ENCODE peak calls at places on chromosomes 16 and 17, in five cellular contexts. One of them, this sample, is unnamed. For H3K27me3, the result is how much of the 10 kb centered on the place peaks cover.

GRCh38 chr16:27481282-27481934 is 68.3 kb downstream of the GTF3C1 start:
- DNase-seq in transverse colon: no peak
- DNase-seq in body of pancreas: no peak
- DNase-seq in CD8-positive, alpha-beta T cell: no peak
- DNase-seq in AG04450: no peak
- DNase-seq in this sample: no peak

GRCh38 chr17:65058615-65059014 is 2.1 kb upstream of the GNA13 start:
- DNase-seq in transverse colon: no peak
- DNase-seq in body of pancreas: no peak
- DNase-seq in CD8-positive, alpha-beta T cell: no peak
- DNase-seq in AG04450: no peak
- DNase-seq in this sample: no peak

GRCh38 chr17:15412606-15413005 is 54.8 kb downstream of the CDRT4 start:
- DNase-seq in transverse colon: no peak
- DNase-seq in body of pancreas: no peak
- DNase-seq in CD8-positive, alpha-beta T cell: no peak
- DNase-seq in AG04450: no peak
- DNase-seq in this sample: no peak

GRCh38 chr16:20849587-20850390 is 43.5 kb downstream of the REXO5 start:
- DNase-seq in transverse colon: peak
- DNase-seq in body of pancreas: peak
- DNase-seq in CD8-positive, alpha-beta T cell: peak
- DNase-seq in AG04450: peak
- DNase-seq in this sample: peak

GRCh38 chr16:15856901-15857778 is at the start of gene MYH11:
- DNase-seq in transverse colon: peak
- DNase-seq in body of pancreas: no peak
- DNase-seq in CD8-positive, alpha-beta T cell: no peak
- DNase-seq in AG04450: no peak
- DNase-seq in this sample: no peak

GRCh38 chr17:17043668-17044226 is 1.5 kb downstream of the MPRIP start:
- DNase-seq in transverse colon: no peak
- DNase-seq in body of pancreas: no peak
- DNase-seq in CD8-positive, alpha-beta T cell: no peak
- DNase-seq in AG04450: no peak
- DNase-seq in this sample: no peak

GRCh38 chr17:32161029-32161428 is 18.7 kb downstream of the RHOT1 start:
- DNase-seq in transverse colon: no peak
- DNase-seq in body of pancreas: no peak
- DNase-seq in CD8-positive, alpha-beta T cell: no peak
- DNase-seq in AG04450: no peak
- DNase-seq in this sample: peak

GRCh38 chr16:77896357-77896972 is 108.1 kb downstream of the VAT1L start:
- DNase-seq in transverse colon: no peak
- DNase-seq in body of pancreas: no peak
- DNase-seq in CD8-positive, alpha-beta T cell: no peak
- DNase-seq in AG04450: no peak
- DNase-seq in this sample: no peak

GRCh38 chr17:72053069-72053846 is 67.6 kb upstream of the SOX9 start:
- DNase-seq in transverse colon: no peak
- DNase-seq in body of pancreas: peak
- DNase-seq in CD8-positive, alpha-beta T cell: no peak
- DNase-seq in AG04450: no peak
- DNase-seq in this sample: no peak

GRCh38 chr16:8752706-8753105 is 44.7 kb downstream of the TMEM186 start:
- DNase-seq in transverse colon: no peak
- DNase-seq in body of pancreas: no peak
- DNase-seq in CD8-positive, alpha-beta T cell: no peak
- DNase-seq in AG04450: no peak
- DNase-seq in this sample: no peak

GRCh38 chr17:32558328-32558955 is 71.6 kb downstream of the CDK5R1 start:
- DNase-seq in transverse colon: no peak
- DNase-seq in body of pancreas: no peak
- DNase-seq in CD8-positive, alpha-beta T cell: no peak
- DNase-seq in AG04450: no peak
- DNase-seq in this sample: no peak

GRCh38 chr17:66684256-66684655 is 150.7 kb upstream of the CACNG5 start:
- DNase-seq in transverse colon: no peak
- DNase-seq in body of pancreas: no peak
- DNase-seq in CD8-positive, alpha-beta T cell: no peak
- DNase-seq in AG04450: no peak
- DNase-seq in this sample: no peak

GRCh38 chr17:1455291-1455747 is 713 bp downstream of the CRK start:
- DNase-seq in transverse colon: peak
- DNase-seq in body of pancreas: peak
- DNase-seq in CD8-positive, alpha-beta T cell: peak
- DNase-seq in AG04450: no peak
- DNase-seq in this sample: peak

GRCh38 chr17:18143044-18143936 is 34.7 kb downstream of the MYO15A start:
- DNase-seq in transverse colon: no peak
- DNase-seq in body of pancreas: no peak
- DNase-seq in CD8-positive, alpha-beta T cell: no peak
- DNase-seq in AG04450: no peak
- DNase-seq in this sample: no peak

GRCh38 chr17:17605747-17606083 is 14.2 kb upstream of the PEMT start:
- DNase-seq in transverse colon: no peak
- DNase-seq in body of pancreas: no peak
- DNase-seq in CD8-positive, alpha-beta T cell: no peak
- DNase-seq in AG04450: peak
- DNase-seq in this sample: peak

GRCh38 chr17:16919663-16920627 is 52.0 kb downstream of the TNFRSF13B start:
- DNase-seq in transverse colon: peak
- DNase-seq in body of pancreas: no peak
- DNase-seq in CD8-positive, alpha-beta T cell: no peak
- DNase-seq in AG04450: no peak
- DNase-seq in this sample: no peak

GRCh38 chr17:45029096-45029495 is 22.3 kb downstream of the DCAKD start:
- DNase-seq in transverse colon: no peak
- DNase-seq in body of pancreas: no peak
- DNase-seq in CD8-positive, alpha-beta T cell: no peak
- DNase-seq in AG04450: no peak
- DNase-seq in this sample: no peak

GRCh38 chr17:15289285-15290185 is 24.4 kb upstream of the PMP22 start:
- DNase-seq in transverse colon: no peak
- DNase-seq in body of pancreas: no peak
- DNase-seq in CD8-positive, alpha-beta T cell: no peak
- DNase-seq in AG04450: no peak
- DNase-seq in this sample: peak

GRCh38 chr16:26594666-26595065 is 472.1 kb upstream of the C16orf82 start:
- DNase-seq in transverse colon: no peak
- DNase-seq in body of pancreas: no peak
- DNase-seq in CD8-positive, alpha-beta T cell: no peak
- DNase-seq in AG04450: no peak
- DNase-seq in this sample: peak

GRCh38 chr16:30951785-30952184 is 2.9 kb downstream of the ORAI3 start:
- DNase-seq in transverse colon: peak
- DNase-seq in body of pancreas: no peak
- DNase-seq in CD8-positive, alpha-beta T cell: no peak
- DNase-seq in AG04450: no peak
- DNase-seq in this sample: no peak

GRCh38 chr16:89720520-89720858 is 209 bp downstream of the VPS9D1 start:
- DNase-seq in transverse colon: peak
- DNase-seq in body of pancreas: peak
- DNase-seq in CD8-positive, alpha-beta T cell: no peak
- DNase-seq in AG04450: no peak
- DNase-seq in this sample: no peak

GRCh38 chr17:35127751-35128514 is 6.5 kb downstream of the FNDC8 start:
- DNase-seq in transverse colon: no peak
- DNase-seq in body of pancreas: no peak
- DNase-seq in CD8-positive, alpha-beta T cell: no peak
- DNase-seq in AG04450: peak
- DNase-seq in this sample: no peak

GRCh38 chr17:45388604-45389325 is 43.9 kb downstream of the ARHGAP27 start:
- DNase-seq in transverse colon: no peak
- DNase-seq in body of pancreas: no peak
- DNase-seq in CD8-positive, alpha-beta T cell: no peak
- DNase-seq in AG04450: no peak
- DNase-seq in this sample: peak

GRCh38 chr17:67421869-67422273 is 44.8 kb downstream of the PITPNC1 start:
- DNase-seq in transverse colon: peak
- DNase-seq in body of pancreas: peak
- DNase-seq in CD8-positive, alpha-beta T cell: peak
- DNase-seq in AG04450: peak
- DNase-seq in this sample: peak

GRCh38 chr17:80198144-80198661 is 21.9 kb downstream of the SGSH start:
- DNase-seq in transverse colon: no peak
- DNase-seq in body of pancreas: no peak
- DNase-seq in CD8-positive, alpha-beta T cell: no peak
- DNase-seq in AG04450: no peak
- DNase-seq in this sample: no peak

GRCh38 chr17:73404246-73404645 is 92.4 kb upstream of the CDC42EP4 start:
- DNase-seq in transverse colon: no peak
- DNase-seq in body of pancreas: no peak
- DNase-seq in CD8-positive, alpha-beta T cell: no peak
- DNase-seq in AG04450: no peak
- DNase-seq in this sample: no peak

GRCh38 chr17:67200727-67201301 is 44.2 kb downstream of the HELZ start:
- DNase-seq in transverse colon: no peak
- DNase-seq in body of pancreas: no peak
- DNase-seq in CD8-positive, alpha-beta T cell: no peak
- DNase-seq in AG04450: no peak
- DNase-seq in this sample: no peak

DNA sequence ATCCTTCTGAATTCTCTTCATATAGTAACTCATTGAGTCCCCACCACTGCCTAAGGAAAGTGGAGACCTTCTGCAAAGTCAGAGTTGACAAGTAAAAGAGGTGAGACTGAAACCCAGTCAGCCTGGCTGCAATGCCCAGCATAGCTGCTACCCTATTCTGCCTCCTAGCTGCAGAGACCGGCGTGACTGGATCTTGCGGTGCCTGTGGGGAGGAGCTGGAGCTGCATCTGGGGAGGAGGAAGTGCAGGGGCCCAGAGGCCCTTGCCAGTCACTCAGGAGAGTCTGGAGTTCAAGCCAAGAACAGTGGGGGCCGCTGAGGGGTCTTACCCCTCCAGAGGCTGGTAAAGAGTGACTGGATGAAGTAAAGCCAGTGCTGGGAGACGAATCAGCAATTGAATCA is 35.0 kb upstream of the ZNF423 start:
- DNase-seq in transverse colon: peak
- DNase-seq in body of pancreas: no peak
- DNase-seq in CD8-positive, alpha-beta T cell: peak
- DNase-seq in AG04450: no peak
- DNase-seq in this sample: no peak
- TF ChIP-seq CTCF in transverse colon: peak
- TF ChIP-seq CTCF in body of pancreas: peak
- TF ChIP-seq CTCF in CD8-positive, alpha-beta T cell: no peak
- TF ChIP-seq CTCF in AG04450: no peak
- TF ChIP-seq CTCF in this sample: peak

DNA sequence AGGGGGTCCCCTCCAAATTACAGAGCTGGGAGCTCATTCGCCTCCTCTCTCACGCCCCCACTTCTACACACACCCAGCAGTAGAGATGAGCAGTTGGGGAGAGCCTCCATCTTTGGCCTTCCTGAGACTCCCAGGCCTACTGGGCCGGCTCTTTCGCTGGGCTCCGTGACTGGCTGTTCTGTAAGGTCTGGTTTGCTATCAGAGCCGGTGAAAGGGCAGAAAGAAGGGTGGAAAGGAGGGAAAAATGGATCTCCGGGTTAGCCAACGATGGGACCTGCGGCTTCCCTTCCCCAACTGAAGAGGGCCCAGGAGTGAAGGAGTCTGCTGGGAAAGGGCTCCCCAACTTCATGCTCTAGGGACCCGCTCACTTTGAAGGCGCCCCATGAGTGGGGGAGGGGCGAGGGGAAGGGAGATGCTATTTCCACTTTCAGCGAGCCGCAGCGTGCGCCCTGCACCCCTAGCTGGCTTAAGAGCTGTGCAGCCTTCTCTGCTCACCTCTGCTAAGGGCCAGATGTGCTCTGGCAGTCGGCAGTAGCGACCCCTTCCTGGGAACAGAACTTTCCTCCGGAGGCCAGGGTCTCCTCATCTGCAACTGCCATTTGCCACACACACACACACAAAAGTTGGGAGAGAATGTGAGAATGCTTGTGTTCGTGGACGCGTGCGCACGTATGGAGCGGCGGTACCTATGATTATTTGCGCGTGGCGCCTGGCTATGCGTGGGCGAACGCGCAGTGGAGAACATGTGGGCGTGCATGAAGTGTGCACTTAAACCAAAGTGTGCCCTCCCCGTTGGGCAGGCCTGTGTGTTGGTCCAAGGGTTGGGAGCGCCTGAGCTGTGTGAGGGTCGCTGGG is 2.9 kb upstream of the FOXF1 start:
- DNase-seq in transverse colon: no peak
- DNase-seq in body of pancreas: no peak
- DNase-seq in CD8-positive, alpha-beta T cell: no peak
- DNase-seq in AG04450: no peak
- DNase-seq in this sample: no peak
- H3K4me3 ChIP-seq in transverse colon: peak
- H3K4me3 ChIP-seq in body of pancreas: no peak
- H3K4me3 ChIP-seq in CD8-positive, alpha-beta T cell: no peak
- H3K4me3 ChIP-seq in AG04450: peak
- H3K4me3 ChIP-seq in this sample: no peak

GRCh38 chr16:84863485-84863814 is 43.7 kb downstream of the CRISPLD2 start:
- DNase-seq in transverse colon: no peak
- DNase-seq in body of pancreas: no peak
- DNase-seq in CD8-positive, alpha-beta T cell: no peak
- DNase-seq in AG04450: no peak
- DNase-seq in this sample: no peak
- H3K27me3 ChIP-seq in transverse colon: under half
- H3K27me3 ChIP-seq in body of pancreas: under half
- H3K27me3 ChIP-seq in CD8-positive, alpha-beta T cell: under half
- H3K27me3 ChIP-seq in AG04450: under half
- H3K27me3 ChIP-seq in this sample: under half

GRCh38 chr16:1074379-1074649 is 1.8 kb downstream of the SSTR5 start:
- DNase-seq in transverse colon: no peak
- DNase-seq in body of pancreas: no peak
- DNase-seq in CD8-positive, alpha-beta T cell: no peak
- DNase-seq in AG04450: no peak
- DNase-seq in this sample: no peak

GRCh38 chr16:1072526-1073261 is at the start of gene SSTR5:
- DNase-seq in transverse colon: no peak
- DNase-seq in body of pancreas: no peak
- DNase-seq in CD8-positive, alpha-beta T cell: no peak
- DNase-seq in AG04450: no peak
- DNase-seq in this sample: no peak

GRCh38 chr16:1075546-1075945 is 3.0 kb downstream of the SSTR5 start:
- DNase-seq in transverse colon: no peak
- DNase-seq in body of pancreas: no peak
- DNase-seq in CD8-positive, alpha-beta T cell: no peak
- DNase-seq in AG04450: no peak
- DNase-seq in this sample: no peak

GRCh38 chr16:1073262-1073558 is 663 bp downstream of the SSTR5 start:
- DNase-seq in transverse colon: no peak
- DNase-seq in body of pancreas: no peak
- DNase-seq in CD8-positive, alpha-beta T cell: no peak
- DNase-seq in AG04450: no peak
- DNase-seq in this sample: no peak

GRCh38 chr16:1073566-1074378 is 1.2 kb downstream of the SSTR5 start:
- DNase-seq in transverse colon: no peak
- DNase-seq in body of pancreas: no peak
- DNase-seq in CD8-positive, alpha-beta T cell: no peak
- DNase-seq in AG04450: no peak
- DNase-seq in this sample: no peak
- TF ChIP-seq CTCF in transverse colon: no peak
- TF ChIP-seq CTCF in body of pancreas: no peak
- TF ChIP-seq CTCF in CD8-positive, alpha-beta T cell: no peak
- TF ChIP-seq CTCF in AG04450: no peak
- TF ChIP-seq CTCF in this sample: no peak

This sample was measured in brain microvascular endothelial cell.